ENCODE peak calls at places on chromosome 19, in five cellular contexts. One of them, this sample, is unnamed. For H3K36me3 and H3K9me3, the result is how much of the 10 kb centered on the place peaks cover.

GRCh38 chr19:51098366-51099069 is 9.7 kb downstream of the CTU1 start:
- DNase-seq in body of pancreas: no peak
- DNase-seq in heart right ventricle: peak
- DNase-seq in Peyer's patch: no peak
- DNase-seq in psoas muscle: no peak
- DNase-seq in this sample: no peak

GRCh38 chr19:4013886-4014540 is 6.5 kb downstream of the PIAS4 start:
- DNase-seq in heart right ventricle: no peak
- DNase-seq in body of pancreas: no peak
- DNase-seq in psoas muscle: no peak
- DNase-seq in Peyer's patch: no peak
- DNase-seq in this sample: no peak

GRCh38 chr19:44072543-44073401 is 813 bp downstream of the ZNF284 start:
- DNase-seq in psoas muscle: no peak
- DNase-seq in Peyer's patch: no peak
- DNase-seq in body of pancreas: no peak
- DNase-seq in heart right ventricle: no peak
- DNase-seq in this sample: no peak

GRCh38 chr19:20359933-20360720 is 193.1 kb downstream of the ZNF486 start:
- DNase-seq in body of pancreas: peak
- DNase-seq in Peyer's patch: no peak
- DNase-seq in psoas muscle: no peak
- DNase-seq in heart right ventricle: no peak
- DNase-seq in this sample: no peak

GRCh38 chr19:42069619-42070293 is at the start of gene GRIK5:
- DNase-seq in heart right ventricle: no peak
- DNase-seq in Peyer's patch: no peak
- DNase-seq in psoas muscle: no peak
- DNase-seq in body of pancreas: peak
- DNase-seq in this sample: no peak

GRCh38 chr19:10639836-10640235 is 14.3 kb upstream of the ILF3 start:
- DNase-seq in psoas muscle: no peak
- DNase-seq in heart right ventricle: no peak
- DNase-seq in Peyer's patch: no peak
- DNase-seq in body of pancreas: no peak
- DNase-seq in this sample: no peak

GRCh38 chr19:29860492-29860891 is 48.7 kb downstream of the CCNE1 start:
- DNase-seq in Peyer's patch: no peak
- DNase-seq in heart right ventricle: no peak
- DNase-seq in body of pancreas: no peak
- DNase-seq in psoas muscle: peak
- DNase-seq in this sample: no peak

GRCh38 chr19:2043269-2043641 is 7.8 kb downstream of the MKNK2 start:
- DNase-seq in body of pancreas: no peak
- DNase-seq in heart right ventricle: no peak
- DNase-seq in Peyer's patch: no peak
- DNase-seq in psoas muscle: peak
- DNase-seq in this sample: no peak

DNA sequence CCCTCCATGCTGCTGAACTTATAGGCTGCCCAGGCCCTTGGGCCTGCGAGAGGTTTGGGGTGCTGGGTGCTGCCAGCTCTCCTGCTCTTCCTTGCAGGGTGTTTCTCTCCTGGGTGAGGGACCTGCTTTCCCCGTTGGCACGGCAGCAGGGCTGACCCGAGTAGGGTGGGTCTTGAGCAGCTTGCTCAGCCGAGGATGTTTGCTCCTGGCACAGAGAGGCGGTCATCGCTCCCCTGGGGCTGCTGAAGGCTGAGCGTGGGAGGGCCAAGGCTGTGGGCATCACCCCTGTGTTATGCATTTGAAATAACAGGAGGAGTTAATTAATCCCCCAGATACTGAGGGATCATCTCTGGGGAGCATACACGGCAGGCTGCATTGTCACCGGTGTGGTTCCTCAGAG is 5.3 kb downstream of the KCTD15 start:
- DNase-seq in Peyer's patch: no peak
- DNase-seq in heart right ventricle: no peak
- DNase-seq in psoas muscle: no peak
- DNase-seq in body of pancreas: no peak
- DNase-seq in this sample: no peak
- H3K36me3 ChIP-seq in Peyer's patch: under half
- H3K36me3 ChIP-seq in heart right ventricle: under half
- H3K36me3 ChIP-seq in psoas muscle: under half
- H3K36me3 ChIP-seq in body of pancreas: under half
- H3K36me3 ChIP-seq in this sample: under half

DNA sequence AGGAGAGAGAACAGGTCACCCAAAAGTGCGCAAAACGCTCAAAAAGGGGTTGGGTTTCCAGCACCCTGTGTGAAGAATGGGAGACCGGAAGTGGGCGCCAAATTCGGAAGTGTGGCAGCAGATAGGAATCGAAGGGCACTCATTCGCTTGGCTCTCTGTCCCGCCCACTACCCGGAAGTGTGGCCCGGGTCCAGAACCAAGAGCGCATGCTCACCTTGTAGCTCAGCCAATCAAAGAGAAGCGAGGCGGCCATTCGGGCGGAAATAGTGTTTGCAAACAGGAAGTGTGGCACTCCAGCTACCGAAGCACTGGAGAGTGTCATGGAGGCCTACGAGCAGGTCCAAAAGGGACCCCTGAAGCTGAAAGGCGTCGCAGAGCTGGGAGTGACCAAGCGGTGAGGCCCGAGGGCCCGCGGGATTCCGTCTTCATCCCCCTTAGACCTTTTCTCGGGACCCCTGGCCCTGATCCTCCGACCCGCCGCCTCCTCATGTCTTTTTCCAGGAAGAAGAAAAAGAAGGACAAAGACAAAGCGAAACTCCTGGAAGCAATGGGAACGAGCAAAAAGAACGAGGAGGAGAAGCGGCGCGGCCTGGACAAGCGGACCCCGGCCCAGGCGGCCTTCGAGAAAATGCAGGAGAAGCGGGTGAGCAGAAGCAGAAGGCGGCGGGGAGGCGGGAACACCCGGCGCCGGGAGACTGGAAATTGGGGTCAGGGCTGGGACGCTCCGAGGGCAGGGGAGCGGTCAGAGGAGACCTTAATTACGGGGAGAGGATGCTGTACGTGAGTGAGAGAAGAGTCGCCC is at the start of gene FAM32A:
- DNase-seq in heart right ventricle: peak
- DNase-seq in psoas muscle: peak
- DNase-seq in body of pancreas: peak
- DNase-seq in Peyer's patch: peak
- DNase-seq in this sample: peak
- TF ChIP-seq CTCF in heart right ventricle: no peak
- TF ChIP-seq CTCF in psoas muscle: peak
- TF ChIP-seq CTCF in body of pancreas: peak
- TF ChIP-seq CTCF in Peyer's patch: peak
- TF ChIP-seq CTCF in this sample: peak

GRCh38 chr19:732325-733069 is 18.4 kb upstream of the MISP start:
- DNase-seq in Peyer's patch: no peak
- DNase-seq in body of pancreas: no peak
- DNase-seq in heart right ventricle: no peak
- DNase-seq in psoas muscle: no peak
- DNase-seq in this sample: no peak
- H3K9me3 ChIP-seq in Peyer's patch: under half
- H3K9me3 ChIP-seq in body of pancreas: under half
- H3K9me3 ChIP-seq in heart right ventricle: under half
- H3K9me3 ChIP-seq in psoas muscle: under half
- H3K9me3 ChIP-seq in this sample: under half

GRCh38 chr19:38149597-38149996 is 74.4 kb downstream of the DPF1 start:
- DNase-seq in Peyer's patch: no peak
- DNase-seq in heart right ventricle: no peak
- DNase-seq in psoas muscle: no peak
- DNase-seq in body of pancreas: no peak
- DNase-seq in this sample: no peak

GRCh38 chr19:38151242-38151641 is 72.8 kb downstream of the DPF1 start:
- DNase-seq in psoas muscle: no peak
- DNase-seq in heart right ventricle: no peak
- DNase-seq in body of pancreas: no peak
- DNase-seq in Peyer's patch: no peak
- DNase-seq in this sample: no peak

GRCh38 chr19:38152461-38153379 is 71.3 kb downstream of the DPF1 start:
- DNase-seq in heart right ventricle: peak
- DNase-seq in psoas muscle: no peak
- DNase-seq in Peyer's patch: no peak
- DNase-seq in body of pancreas: no peak
- DNase-seq in this sample: no peak

GRCh38 chr19:38158730-38159129 is 65.3 kb downstream of the DPF1 start:
- DNase-seq in body of pancreas: no peak
- DNase-seq in Peyer's patch: no peak
- DNase-seq in psoas muscle: no peak
- DNase-seq in heart right ventricle: no peak
- DNase-seq in this sample: no peak

GRCh38 chr19:38155453-38155852 is 68.6 kb downstream of the DPF1 start:
- DNase-seq in psoas muscle: no peak
- DNase-seq in heart right ventricle: no peak
- DNase-seq in Peyer's patch: no peak
- DNase-seq in body of pancreas: no peak
- DNase-seq in this sample: no peak
- H3K36me3 ChIP-seq in psoas muscle: under half
- H3K36me3 ChIP-seq in heart right ventricle: under half
- H3K36me3 ChIP-seq in Peyer's patch: half or more
- H3K36me3 ChIP-seq in body of pancreas: under half
- H3K36me3 ChIP-seq in this sample: under half

GRCh38 chr19:39208175-39208795 is 4.2 kb upstream of the SYCN start:
- DNase-seq in psoas muscle: no peak
- DNase-seq in body of pancreas: peak
- DNase-seq in Peyer's patch: no peak
- DNase-seq in heart right ventricle: no peak
- DNase-seq in this sample: no peak

GRCh38 chr19:39217094-39217493 is 13.0 kb upstream of the SYCN start:
- DNase-seq in psoas muscle: no peak
- DNase-seq in Peyer's patch: no peak
- DNase-seq in body of pancreas: no peak
- DNase-seq in heart right ventricle: no peak
- DNase-seq in this sample: no peak

GRCh38 chr19:39209196-39209595 is 5.1 kb upstream of the SYCN start:
- DNase-seq in heart right ventricle: no peak
- DNase-seq in Peyer's patch: no peak
- DNase-seq in psoas muscle: no peak
- DNase-seq in body of pancreas: peak
- DNase-seq in this sample: no peak

GRCh38 chr19:39211731-39212376 is 7.8 kb upstream of the SYCN start:
- DNase-seq in body of pancreas: no peak
- DNase-seq in Peyer's patch: no peak
- DNase-seq in psoas muscle: no peak
- DNase-seq in heart right ventricle: no peak
- DNase-seq in this sample: no peak

GRCh38 chr19:39212377-39212742 is 8.3 kb upstream of the SYCN start:
- DNase-seq in body of pancreas: peak
- DNase-seq in psoas muscle: no peak
- DNase-seq in heart right ventricle: no peak
- DNase-seq in Peyer's patch: peak
- DNase-seq in this sample: peak
- TF ChIP-seq CTCF in body of pancreas: peak
- TF ChIP-seq CTCF in psoas muscle: no peak
- TF ChIP-seq CTCF in heart right ventricle: no peak
- TF ChIP-seq CTCF in Peyer's patch: peak
- TF ChIP-seq CTCF in this sample: peak

GRCh38 chr19:56613639-56614038 is 18.5 kb downstream of the ZNF71 start:
- DNase-seq in body of pancreas: no peak
- DNase-seq in heart right ventricle: no peak
- DNase-seq in Peyer's patch: no peak
- DNase-seq in psoas muscle: no peak
- DNase-seq in this sample: no peak
- H3K9me3 ChIP-seq in body of pancreas: under half
- H3K9me3 ChIP-seq in heart right ventricle: under half
- H3K9me3 ChIP-seq in Peyer's patch: half or more
- H3K9me3 ChIP-seq in psoas muscle: half or more
- H3K9me3 ChIP-seq in this sample: half or more

GRCh38 chr19:46722421-46723022 is 5.6 kb upstream of the PRKD2 start:
- DNase-seq in body of pancreas: no peak
- DNase-seq in Peyer's patch: no peak
- DNase-seq in heart right ventricle: no peak
- DNase-seq in psoas muscle: peak
- DNase-seq in this sample: no peak

GRCh38 chr19:46723023-46723461 is 6.1 kb upstream of the PRKD2 start:
- DNase-seq in Peyer's patch: no peak
- DNase-seq in body of pancreas: no peak
- DNase-seq in psoas muscle: no peak
- DNase-seq in heart right ventricle: no peak
- DNase-seq in this sample: no peak

GRCh38 chr19:46722004-46722380 is 5.1 kb upstream of the PRKD2 start:
- DNase-seq in Peyer's patch: no peak
- DNase-seq in psoas muscle: no peak
- DNase-seq in body of pancreas: no peak
- DNase-seq in heart right ventricle: no peak
- DNase-seq in this sample: no peak

GRCh38 chr19:46724468-46724867 is 7.6 kb upstream of the PRKD2 start:
- DNase-seq in Peyer's patch: no peak
- DNase-seq in heart right ventricle: no peak
- DNase-seq in psoas muscle: peak
- DNase-seq in body of pancreas: no peak
- DNase-seq in this sample: no peak

DNA sequence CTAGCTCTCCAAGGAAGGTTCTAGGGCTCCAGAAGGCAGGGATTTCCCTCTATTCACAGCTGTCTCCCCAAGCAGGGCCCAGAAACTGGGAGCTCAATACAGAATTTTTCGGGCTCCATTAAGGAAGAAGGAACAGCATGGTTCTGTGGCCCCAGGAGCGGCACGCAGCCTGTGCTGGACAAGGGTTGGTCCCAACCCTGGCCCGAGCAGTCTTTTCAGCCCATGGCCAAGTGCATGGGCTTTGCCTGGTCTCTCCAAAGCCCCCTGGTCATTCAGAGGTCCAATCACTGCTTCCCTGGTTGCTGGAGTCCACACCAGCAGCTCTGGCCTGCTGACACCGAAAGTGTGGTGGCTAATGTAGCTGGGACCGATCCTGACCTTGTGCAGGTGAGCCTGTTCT is 6.6 kb upstream of the PRKD2 start:
- DNase-seq in body of pancreas: no peak
- DNase-seq in psoas muscle: no peak
- DNase-seq in heart right ventricle: no peak
- DNase-seq in Peyer's patch: no peak
- DNase-seq in this sample: no peak
- H3K36me3 ChIP-seq in body of pancreas: under half
- H3K36me3 ChIP-seq in psoas muscle: half or more
- H3K36me3 ChIP-seq in heart right ventricle: half or more
- H3K36me3 ChIP-seq in Peyer's patch: half or more
- H3K36me3 ChIP-seq in this sample: under half

DNA sequence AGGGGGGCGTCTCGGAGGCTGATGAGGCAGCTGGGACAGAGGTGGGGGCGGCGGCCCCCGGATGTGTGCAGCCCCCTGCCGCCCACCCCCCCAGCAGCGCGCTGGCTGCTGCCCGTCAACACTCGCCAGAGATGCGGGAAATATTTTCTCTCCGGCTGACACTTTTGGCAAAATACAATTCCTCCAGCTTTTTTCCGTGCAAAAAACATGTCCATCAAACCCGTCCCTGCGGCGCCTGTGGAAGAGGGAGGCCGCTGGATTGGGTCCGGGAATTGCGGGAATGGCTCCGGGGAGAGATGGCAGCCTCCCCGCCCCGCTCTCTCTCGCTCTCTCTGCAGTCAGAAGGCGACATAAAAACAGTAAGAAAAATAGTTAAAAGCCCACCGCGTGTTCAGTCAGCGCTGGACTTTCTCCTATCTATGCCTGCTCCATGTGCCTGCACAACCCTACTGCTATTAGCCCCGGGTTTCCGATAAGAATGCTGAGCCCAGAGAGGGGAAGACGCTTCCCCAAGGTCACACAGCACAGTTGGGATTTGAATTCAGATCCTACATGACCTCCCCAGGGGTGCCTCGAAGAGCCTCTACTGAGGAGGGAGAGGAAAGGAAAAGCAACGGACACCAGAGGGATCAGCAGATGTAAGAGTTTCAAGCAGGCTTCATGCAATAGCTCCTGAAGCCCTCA is 23.2 kb downstream of the ZNRF4 start:
- DNase-seq in body of pancreas: no peak
- DNase-seq in psoas muscle: no peak
- DNase-seq in heart right ventricle: no peak
- DNase-seq in Peyer's patch: no peak
- DNase-seq in this sample: no peak
- TF ChIP-seq CTCF in body of pancreas: no peak
- TF ChIP-seq CTCF in psoas muscle: no peak
- TF ChIP-seq CTCF in heart right ventricle: no peak
- TF ChIP-seq CTCF in Peyer's patch: no peak
- TF ChIP-seq CTCF in this sample: no peak